ENCODE peak calls at places on chromosome 7, in seven cellular contexts. B is kidney; Q is activated naive CD8-positive, alpha-beta T cell treated with anti-CD3 and anti-CD28 coated beads, Interleukin-2, amount 50 U/mL, for 24 hours; S is HT1080; T is H4; M is EL; V is T-cell. Y is an unnamed sample.

GRCh38 chr7:121330053-121330833 is 1.4 kb downstream of the WNT16 start:
- DNase-seq in B (no peak), Q (peak), S (no peak), T (no peak), M (peak), V (no peak), Y (no peak)

GRCh38 chr7:133805426-133805825 is 321.7 kb upstream of the LRGUK start:
- DNase-seq in B (no peak), Q (no peak), S (no peak), T (no peak), M (no peak), V (no peak), Y (no peak)

GRCh38 chr7:155919400-155920067 is 107.3 kb upstream of the SHH start:
- DNase-seq in B (no peak), Q (no peak), S (no peak), T (no peak), M (no peak), V (no peak), Y (no peak)

GRCh38 chr7:122885583-122886356 is 490 bp downstream of the CADPS2 start:
- DNase-seq in B (peak), Q (peak), S (peak), T (peak), M (peak), V (no peak), Y (peak)

GRCh38 chr7:39252916-39253315 is 275.2 kb downstream of the POU6F2 start:
- DNase-seq in B (no peak), Q (no peak), S (no peak), T (no peak), M (peak), V (no peak), Y (no peak)

GRCh38 chr7:80147543-80148376 is 13.1 kb downstream of the GNAI1 start:
- DNase-seq in B (no peak), Q (no peak), S (no peak), T (peak), M (peak), V (no peak), Y (no peak)

GRCh38 chr7:106588576-106589494 is 72.1 kb downstream of the CCDC71L start:
- DNase-seq in B (no peak), Q (no peak), S (no peak), T (no peak), M (no peak), V (no peak), Y (no peak)

GRCh38 chr7:84043661-84044191 is 150.9 kb downstream of the SEMA3A start:
- DNase-seq in B (no peak), Q (no peak), S (no peak), T (no peak), M (no peak), V (no peak), Y (peak)

GRCh38 chr7:2499719-2500430 is 19.7 kb upstream of the LFNG start:
- DNase-seq in B (peak), Q (no peak), S (no peak), T (no peak), M (no peak), V (no peak), Y (no peak)

GRCh38 chr7:94393251-94393758 is 1.4 kb upstream of the COL1A2 start:
- DNase-seq in B (peak), Q (no peak), S (no peak), T (no peak), M (peak), V (no peak), Y (no peak)

GRCh38 chr7:24500599-24501451 is 72.4 kb upstream of the PALS2 start:
- DNase-seq in B (no peak), Q (no peak), S (no peak), T (no peak), M (no peak), V (no peak), Y (peak)

GRCh38 chr7:36639826-36640225 is 84.5 kb downstream of the AOAH start:
- DNase-seq in B (no peak), Q (peak), S (no peak), T (no peak), M (no peak), V (peak), Y (no peak)

GRCh38 chr7:101863598-101863997 is 46.2 kb downstream of the CUX1 start:
- DNase-seq in B (peak), Q (no peak), S (no peak), T (no peak), M (no peak), V (no peak), Y (no peak)

GRCh38 chr7:20828947-20829346 is 42.3 kb upstream of the SP8 start:
- DNase-seq in B (no peak), Q (no peak), S (no peak), T (no peak), M (no peak), V (no peak), Y (no peak)

GRCh38 chr7:95691464-95691863 is 80.9 kb upstream of the DYNC1I1 start:
- DNase-seq in B (no peak), Q (no peak), S (no peak), T (no peak), M (no peak), V (no peak), Y (no peak)

GRCh38 chr7:29106128-29106988 is 40.0 kb downstream of the CPVL start:
- DNase-seq in B (no peak), Q (no peak), S (peak), T (peak), M (peak), V (no peak), Y (peak)

GRCh38 chr7:157302314-157302711 is 34.5 kb upstream of the DNAJB6 start:
- DNase-seq in B (peak), Q (peak), S (peak), T (peak), M (peak), V (peak), Y (no peak)

GRCh38 chr7:3979956-3980643 is 679.0 kb downstream of the SDK1 start:
- DNase-seq in B (no peak), Q (no peak), S (peak), T (no peak), M (no peak), V (no peak), Y (no peak)

GRCh38 chr7:17680026-17680425 is 260.3 kb downstream of the SNX13 start:
- DNase-seq in B (peak), Q (no peak), S (peak), T (no peak), M (peak), V (no peak), Y (peak)

GRCh38 chr7:2522780-2523433 is 3.3 kb downstream of the LFNG start:
- DNase-seq in B (no peak), Q (peak), S (no peak), T (peak), M (peak), V (no peak), Y (peak)

GRCh38 chr7:1418505-1419309 is 40.6 kb downstream of the MICALL2 start:
- DNase-seq in B (no peak), Q (no peak), S (no peak), T (peak), M (peak), V (no peak), Y (no peak)

GRCh38 chr7:95955748-95956147 is 183.4 kb downstream of the DYNC1I1 start:
- DNase-seq in B (no peak), Q (no peak), S (no peak), T (no peak), M (no peak), V (no peak), Y (no peak)

GRCh38 chr7:90910136-90910535 is 314.0 kb downstream of the CDK14 start:
- DNase-seq in B (no peak), Q (no peak), S (no peak), T (no peak), M (peak), V (no peak), Y (no peak)

GRCh38 chr7:7178081-7178480 is 4.3 kb upstream of the C1GALT1 start:
- DNase-seq in B (no peak), Q (no peak), S (no peak), T (no peak), M (peak), V (no peak), Y (no peak)

GRCh38 chr7:105806592-105807266 is 69.7 kb downstream of the ATXN7L1 start:
- DNase-seq in B (no peak), Q (peak), S (peak), T (peak), M (peak), V (peak), Y (no peak)

GRCh38 chr7:100220833-100221718 is 1.3 kb downstream of the PVRIG start:
- DNase-seq in B (peak), Q (peak), S (no peak), T (no peak), M (no peak), V (peak), Y (no peak)

GRCh38 chr7:103988468-103989199 is 824 bp downstream of the RELN start:
- DNase-seq in B (peak), Q (no peak), S (no peak), T (no peak), M (peak), V (no peak), Y (no peak)

GRCh38 chr7:108716783-108717182 is 147.1 kb downstream of the DNAJB9 start:
- DNase-seq in B (no peak), Q (no peak), S (peak), T (peak), M (peak), V (no peak), Y (peak)

GRCh38 chr7:66558660-66559465 is 69.8 kb upstream of the KCTD7 start:
- DNase-seq in B (no peak), Q (no peak), S (peak), T (no peak), M (no peak), V (no peak), Y (no peak)

GRCh38 chr7:131633342-131633843 is 77.0 kb upstream of the PODXL start:
- DNase-seq in B (no peak), Q (no peak), S (peak), T (peak), M (peak), V (no peak), Y (no peak)

GRCh38 chr7:18354686-18355085 is 140.9 kb upstream of the HDAC9 start:
- DNase-seq in B (no peak), Q (no peak), S (no peak), T (peak), M (no peak), V (no peak), Y (no peak)

GRCh38 chr7:134364619-134365037 is 47.9 kb upstream of the SLC35B4 start:
- DNase-seq in B (no peak), Q (no peak), S (peak), T (peak), M (peak), V (no peak), Y (no peak)

GRCh38 chr7:11261470-11261869 is 287.8 kb downstream of the PHF14 start:
- DNase-seq in B (no peak), Q (no peak), S (peak), T (peak), M (peak), V (no peak), Y (no peak)

GRCh38 chr7:1144269-1144771 is 15.7 kb downstream of the ZFAND2A start:
- DNase-seq in B (peak), Q (no peak), S (no peak), T (no peak), M (peak), V (no peak), Y (no peak)

GRCh38 chr7:8411103-8411502 is 22.3 kb upstream of the NXPH1 start:
- DNase-seq in B (no peak), Q (no peak), S (no peak), T (no peak), M (no peak), V (no peak), Y (no peak)

GRCh38 chr7:76513817-76514799 is 3.8 kb downstream of the UPK3B start:
- DNase-seq in B (peak), Q (no peak), S (peak), T (no peak), M (no peak), V (no peak), Y (no peak)

GRCh38 chr7:122987463-122987862 is 8.0 kb downstream of the TAS2R16 start:
- DNase-seq in B (no peak), Q (no peak), S (no peak), T (no peak), M (no peak), V (no peak), Y (no peak)

GRCh38 chr7:150769768-150770167 is 30.4 kb downstream of the TMEM176B start:
- DNase-seq in B (no peak), Q (no peak), S (no peak), T (no peak), M (no peak), V (no peak), Y (no peak)

GRCh38 chr7:33155811-33156210 is 26.4 kb downstream of the BBS9 start:
- DNase-seq in B (no peak), Q (no peak), S (peak), T (peak), M (no peak), V (no peak), Y (no peak)

GRCh38 chr7:47636693-47637175 is 54.8 kb upstream of the TNS3 start:
- DNase-seq in B (peak), Q (no peak), S (no peak), T (no peak), M (no peak), V (no peak), Y (no peak)